ENCODE peak calls at places on chromosomes 13 and 19, in eight cellular contexts. One of them, this sample, is unnamed.

GRCh38 chr19:2047449-2048103 is 3.5 kb downstream of the MKNK2 start:
- DNase-seq in A549: peak; percentile 53
- DNase-seq in AG09309: no peak
- DNase-seq in upper lobe of left lung: peak; percentile 82
- DNase-seq in AG10803: peak; percentile 56
- DNase-seq in PC-9: peak; percentile 55
- DNase-seq in bronchial epithelial cell: no peak
- DNase-seq in cardiac fibroblast: peak; percentile 50
- DNase-seq in this sample: no peak

GRCh38 chr19:34269489-34269888 is 15.1 kb downstream of the GARRE1 start:
- DNase-seq in cardiac fibroblast: no peak
- DNase-seq in AG10803: no peak
- DNase-seq in bronchial epithelial cell: no peak
- DNase-seq in A549: no peak
- DNase-seq in AG09309: no peak
- DNase-seq in upper lobe of left lung: no peak
- DNase-seq in PC-9: no peak
- DNase-seq in this sample: no peak

GRCh38 chr19:40360020-40360686 is 11.7 kb downstream of the PLD3 start:
- DNase-seq in bronchial epithelial cell: no peak
- DNase-seq in PC-9: no peak
- DNase-seq in AG09309: no peak
- DNase-seq in A549: no peak
- DNase-seq in AG10803: no peak
- DNase-seq in upper lobe of left lung: no peak
- DNase-seq in cardiac fibroblast: no peak
- DNase-seq in this sample: no peak

GRCh38 chr19:44452367-44452766 is 4.1 kb upstream of the ZNF229 start:
- DNase-seq in AG10803: no peak
- DNase-seq in bronchial epithelial cell: no peak
- DNase-seq in A549: no peak
- DNase-seq in upper lobe of left lung: no peak
- DNase-seq in PC-9: no peak
- DNase-seq in AG09309: no peak
- DNase-seq in cardiac fibroblast: no peak
- DNase-seq in this sample: no peak

GRCh38 chr19:32720216-32720935 is 809 bp downstream of the TDRD12 start:
- DNase-seq in A549: no peak
- DNase-seq in upper lobe of left lung: no peak
- DNase-seq in PC-9: no peak
- DNase-seq in AG10803: no peak
- DNase-seq in bronchial epithelial cell: no peak
- DNase-seq in AG09309: no peak
- DNase-seq in cardiac fibroblast: no peak
- DNase-seq in this sample: no peak

GRCh38 chr13:94110011-94110410 is 369.5 kb downstream of the DCT start:
- DNase-seq in upper lobe of left lung: no peak
- DNase-seq in cardiac fibroblast: no peak
- DNase-seq in AG09309: no peak
- DNase-seq in AG10803: peak; percentile 6
- DNase-seq in bronchial epithelial cell: no peak
- DNase-seq in PC-9: no peak
- DNase-seq in A549: no peak
- DNase-seq in this sample: no peak

GRCh38 chr19:10104665-10105221 is 1.4 kb upstream of the PPAN start:
- DNase-seq in A549: no peak
- DNase-seq in AG10803: no peak
- DNase-seq in cardiac fibroblast: no peak
- DNase-seq in PC-9: no peak
- DNase-seq in upper lobe of left lung: peak; percentile 52
- DNase-seq in AG09309: no peak
- DNase-seq in bronchial epithelial cell: no peak
- DNase-seq in this sample: no peak

GRCh38 chr13:86174632-86175031 is 375.4 kb upstream of the SLITRK6 start:
- DNase-seq in A549: no peak
- DNase-seq in AG10803: no peak
- DNase-seq in AG09309: no peak
- DNase-seq in bronchial epithelial cell: no peak
- DNase-seq in upper lobe of left lung: no peak
- DNase-seq in PC-9: no peak
- DNase-seq in cardiac fibroblast: no peak
- DNase-seq in this sample: no peak

GRCh38 chr13:39968646-39969475 is 313.4 kb downstream of the COG6 start:
- DNase-seq in AG09309: no peak
- DNase-seq in bronchial epithelial cell: peak; percentile 51
- DNase-seq in upper lobe of left lung: no peak
- DNase-seq in cardiac fibroblast: no peak
- DNase-seq in A549: no peak
- DNase-seq in AG10803: no peak
- DNase-seq in PC-9: no peak
- DNase-seq in this sample: no peak

GRCh38 chr13:39967199-39967959 is 311.9 kb downstream of the COG6 start:
- DNase-seq in PC-9: no peak
- DNase-seq in bronchial epithelial cell: peak; percentile 59
- DNase-seq in AG09309: no peak
- DNase-seq in A549: no peak
- DNase-seq in AG10803: no peak
- DNase-seq in upper lobe of left lung: no peak
- DNase-seq in cardiac fibroblast: no peak
- DNase-seq in this sample: no peak

GRCh38 chr13:39965309-39965708 is 309.8 kb downstream of the COG6 start:
- DNase-seq in A549: no peak
- DNase-seq in AG09309: no peak
- DNase-seq in bronchial epithelial cell: no peak
- DNase-seq in cardiac fibroblast: no peak
- DNase-seq in AG10803: no peak
- DNase-seq in upper lobe of left lung: no peak
- DNase-seq in PC-9: no peak
- DNase-seq in this sample: no peak

GRCh38 chr13:39971526-39971925 is 316.1 kb downstream of the COG6 start:
- DNase-seq in AG10803: no peak
- DNase-seq in AG09309: no peak
- DNase-seq in cardiac fibroblast: no peak
- DNase-seq in upper lobe of left lung: no peak
- DNase-seq in bronchial epithelial cell: no peak
- DNase-seq in PC-9: no peak
- DNase-seq in A549: no peak
- DNase-seq in this sample: no peak

DNA sequence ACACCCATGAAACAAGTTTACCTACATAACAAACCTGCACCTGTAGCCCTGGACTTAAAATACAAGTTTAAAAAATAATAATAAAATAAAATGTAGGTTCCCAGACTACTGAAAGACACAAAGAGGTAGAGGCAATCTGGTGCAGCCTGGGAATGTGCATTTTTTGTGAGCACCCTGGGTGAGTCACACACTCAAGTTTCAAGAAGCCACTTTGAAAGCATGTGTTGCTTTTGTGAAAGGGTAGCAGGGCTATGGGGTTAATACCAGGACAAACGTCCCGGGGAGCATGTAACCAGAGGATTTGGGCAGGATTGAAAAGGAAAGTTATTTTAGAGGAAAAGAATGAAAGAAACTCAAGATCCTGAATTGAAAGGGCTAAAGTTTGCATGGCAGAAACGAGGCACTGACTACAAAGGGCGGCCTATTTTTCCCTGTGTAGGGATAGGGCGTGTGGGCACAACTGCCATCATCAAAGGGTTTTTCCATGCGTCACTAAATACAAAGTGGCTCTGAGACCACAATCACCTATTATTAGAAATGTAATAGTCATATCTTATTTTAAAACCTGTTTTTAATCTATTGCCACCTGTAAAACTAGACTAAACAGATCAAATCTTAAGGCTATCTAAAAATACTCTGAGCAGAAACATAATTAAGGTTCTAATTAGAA is 314.9 kb downstream of the COG6 start:
- DNase-seq in cardiac fibroblast: no peak
- DNase-seq in upper lobe of left lung: no peak
- DNase-seq in bronchial epithelial cell: no peak
- DNase-seq in AG10803: no peak
- DNase-seq in A549: no peak
- DNase-seq in AG09309: no peak
- DNase-seq in PC-9: no peak
- DNase-seq in this sample: no peak
- TF ChIP-seq CTCF in cardiac fibroblast: no peak
- TF ChIP-seq CTCF in upper lobe of left lung: no peak
- TF ChIP-seq CTCF in bronchial epithelial cell: no peak
- TF ChIP-seq CTCF in AG10803: no peak
- TF ChIP-seq CTCF in A549: no peak
- TF ChIP-seq CTCF in AG09309: no peak
- TF ChIP-seq CTCF in PC-9: no peak
- TF ChIP-seq CTCF in this sample: no peak

GRCh38 chr19:38878575-38879399 is 712 bp upstream of the RINL start:
- DNase-seq in PC-9: no peak
- DNase-seq in AG09309: no peak
- DNase-seq in A549: no peak
- DNase-seq in upper lobe of left lung: no peak
- DNase-seq in AG10803: no peak
- DNase-seq in bronchial epithelial cell: no peak
- DNase-seq in cardiac fibroblast: no peak
- DNase-seq in this sample: no peak
- TF ChIP-seq CTCF in PC-9: no peak
- TF ChIP-seq CTCF in AG09309: no peak
- TF ChIP-seq CTCF in A549: no peak
- TF ChIP-seq CTCF in upper lobe of left lung: no peak
- TF ChIP-seq CTCF in AG10803: no peak
- TF ChIP-seq CTCF in bronchial epithelial cell: peak; percentile 8
- TF ChIP-seq CTCF in cardiac fibroblast: no peak
- TF ChIP-seq CTCF in this sample: no peak

GRCh38 chr13:67867206-67867605 is 637.1 kb upstream of the PCDH9 start:
- DNase-seq in PC-9: no peak
- DNase-seq in AG09309: no peak
- DNase-seq in bronchial epithelial cell: no peak
- DNase-seq in A549: no peak
- DNase-seq in upper lobe of left lung: no peak
- DNase-seq in AG10803: no peak
- DNase-seq in cardiac fibroblast: no peak
- DNase-seq in this sample: no peak
- TF ChIP-seq CTCF in PC-9: no peak
- TF ChIP-seq CTCF in AG09309: no peak
- TF ChIP-seq CTCF in bronchial epithelial cell: no peak
- TF ChIP-seq CTCF in A549: no peak
- TF ChIP-seq CTCF in upper lobe of left lung: no peak
- TF ChIP-seq CTCF in AG10803: no peak
- TF ChIP-seq CTCF in cardiac fibroblast: no peak
- TF ChIP-seq CTCF in this sample: no peak

GRCh38 chr13:42214445-42214844 is 57.5 kb upstream of the AKAP11 start:
- DNase-seq in upper lobe of left lung: no peak
- DNase-seq in PC-9: peak; percentile 14
- DNase-seq in AG10803: no peak
- DNase-seq in bronchial epithelial cell: no peak
- DNase-seq in A549: no peak
- DNase-seq in cardiac fibroblast: no peak
- DNase-seq in AG09309: no peak
- DNase-seq in this sample: no peak
- TF ChIP-seq CTCF in upper lobe of left lung: no peak
- TF ChIP-seq CTCF in PC-9: no peak
- TF ChIP-seq CTCF in AG10803: no peak
- TF ChIP-seq CTCF in bronchial epithelial cell: no peak
- TF ChIP-seq CTCF in A549: no peak
- TF ChIP-seq CTCF in cardiac fibroblast: no peak
- TF ChIP-seq CTCF in AG09309: no peak
- TF ChIP-seq CTCF in this sample: no peak

DNA sequence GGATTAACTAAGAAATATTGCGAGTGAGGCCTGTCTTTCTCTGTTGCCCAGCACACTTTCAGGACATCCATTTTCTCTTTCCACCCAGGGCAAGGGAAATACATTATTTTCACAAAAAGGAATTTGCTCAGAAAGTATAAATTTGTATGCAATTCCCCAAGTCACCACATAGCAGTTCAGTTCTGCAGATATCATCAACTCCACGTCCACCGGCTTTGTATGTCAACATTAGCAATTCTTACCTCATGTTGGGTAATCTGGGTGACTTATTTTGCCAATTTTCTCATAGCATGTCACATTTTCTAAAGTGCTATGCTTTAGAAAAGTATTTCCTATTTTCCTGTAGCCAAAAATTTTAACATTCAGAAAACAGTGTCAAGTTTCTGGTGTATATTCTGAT is 501.8 kb downstream of the EFNB2 start:
- DNase-seq in cardiac fibroblast: peak; percentile 81
- DNase-seq in AG10803: peak; percentile 85
- DNase-seq in AG09309: peak; percentile 54
- DNase-seq in bronchial epithelial cell: peak; percentile 54
- DNase-seq in upper lobe of left lung: no peak
- DNase-seq in PC-9: no peak
- DNase-seq in A549: peak; percentile 3
- DNase-seq in this sample: no peak
- TF ChIP-seq CTCF in cardiac fibroblast: peak; percentile 48
- TF ChIP-seq CTCF in AG10803: peak; percentile 55
- TF ChIP-seq CTCF in AG09309: peak; percentile 38
- TF ChIP-seq CTCF in bronchial epithelial cell: peak; percentile 27
- TF ChIP-seq CTCF in upper lobe of left lung: no peak
- TF ChIP-seq CTCF in PC-9: peak; percentile 34
- TF ChIP-seq CTCF in A549: no peak
- TF ChIP-seq CTCF in this sample: no peak

DNA sequence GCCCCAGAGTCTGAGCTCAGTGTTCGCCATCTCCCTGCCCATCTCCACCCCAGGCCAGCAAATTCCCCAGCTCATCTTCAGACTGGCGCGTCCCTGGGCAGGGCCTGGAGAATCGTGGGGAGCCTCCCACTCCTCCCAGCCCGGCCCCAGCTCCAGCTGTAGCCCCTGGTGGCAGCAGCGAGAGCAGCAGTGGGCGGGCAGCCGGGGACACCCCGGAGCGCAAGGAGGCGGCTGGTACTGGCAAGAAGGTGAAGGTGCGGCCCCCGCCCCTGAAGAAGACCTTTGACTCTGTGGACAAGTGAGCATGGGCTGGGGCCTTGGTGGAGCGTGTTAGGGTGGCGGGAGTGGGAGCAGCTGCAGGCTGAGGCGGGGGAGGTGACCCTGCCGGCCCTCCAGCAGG is 8.4 kb upstream of the PRR19 start:
- DNase-seq in cardiac fibroblast: no peak
- DNase-seq in A549: no peak
- DNase-seq in PC-9: no peak
- DNase-seq in bronchial epithelial cell: no peak
- DNase-seq in AG10803: no peak
- DNase-seq in AG09309: no peak
- DNase-seq in upper lobe of left lung: no peak
- DNase-seq in this sample: no peak
- TF ChIP-seq CTCF in cardiac fibroblast: peak; percentile 6
- TF ChIP-seq CTCF in A549: no peak
- TF ChIP-seq CTCF in PC-9: no peak
- TF ChIP-seq CTCF in bronchial epithelial cell: no peak
- TF ChIP-seq CTCF in AG10803: no peak
- TF ChIP-seq CTCF in AG09309: peak; percentile 8
- TF ChIP-seq CTCF in upper lobe of left lung: no peak
- TF ChIP-seq CTCF in this sample: no peak

DNA sequence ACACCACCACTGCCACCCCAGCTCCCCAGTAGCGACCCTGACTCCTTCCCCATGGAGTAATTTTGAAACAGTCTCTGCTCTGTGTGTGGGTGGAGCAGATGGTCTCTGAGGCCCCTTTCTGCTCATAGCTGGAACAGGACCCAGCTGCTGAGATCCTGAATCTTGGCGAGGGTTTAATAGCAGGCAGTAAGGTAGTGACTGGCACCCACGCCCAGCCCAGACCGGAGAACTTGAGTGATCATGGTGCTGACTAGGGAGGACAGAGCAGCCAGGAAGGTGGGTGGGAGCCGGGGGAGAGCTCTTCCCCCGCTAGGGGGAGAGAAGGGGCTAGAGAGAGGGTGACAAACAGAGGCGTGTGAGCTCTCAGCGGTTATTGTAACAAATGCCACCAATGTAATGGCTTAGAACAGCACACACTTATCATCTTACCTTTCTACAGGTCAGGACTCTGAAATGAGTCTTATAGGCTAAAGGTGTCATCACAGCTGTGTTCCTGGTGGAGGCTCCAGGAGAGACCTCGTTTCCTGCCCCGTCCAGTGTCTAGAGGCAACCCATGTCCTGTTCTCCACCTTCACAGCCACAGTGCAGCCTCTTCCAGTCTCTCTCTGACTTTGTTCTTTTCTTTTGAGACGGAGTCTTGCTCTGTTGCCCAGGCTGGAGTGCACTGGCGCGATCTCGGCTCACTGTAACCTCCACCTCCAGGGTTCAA is 7.2 kb upstream of the ACER1 start:
- DNase-seq in AG09309: no peak
- DNase-seq in PC-9: no peak
- DNase-seq in cardiac fibroblast: no peak
- DNase-seq in upper lobe of left lung: no peak
- DNase-seq in AG10803: no peak
- DNase-seq in bronchial epithelial cell: no peak
- DNase-seq in A549: no peak
- DNase-seq in this sample: no peak
- TF ChIP-seq CTCF in AG09309: no peak
- TF ChIP-seq CTCF in PC-9: no peak
- TF ChIP-seq CTCF in cardiac fibroblast: no peak
- TF ChIP-seq CTCF in upper lobe of left lung: no peak
- TF ChIP-seq CTCF in AG10803: no peak
- TF ChIP-seq CTCF in bronchial epithelial cell: peak; percentile 2
- TF ChIP-seq CTCF in A549: no peak
- TF ChIP-seq CTCF in this sample: no peak

This sample was measured in HFF-Myc.